ENCODE peak calls at places on chromosomes 7 and 10, in four cellular contexts. U is right lobe of liver, Y is fibroblast of villous mesenchyme, N is GM06990. Z is an unnamed sample.

GRCh38 chr7:104444019-104444418 is 115.6 kb downstream of the LHFPL3 start:
- DNase-seq in U (no peak), Y (no peak), N (no peak), Z (no peak)

GRCh38 chr10:60414877-60415585 is 25.4 kb upstream of the ANK3 start:
- DNase-seq in U (no peak), Y (peak), N (no peak), Z (peak)

GRCh38 chr7:132187869-132188789 is 388.1 kb downstream of the PLXNA4 start:
- DNase-seq in U (no peak), Y (no peak), N (no peak), Z (no peak)

GRCh38 chr7:45028138-45028919 is 28.3 kb downstream of the CCM2 start:
- DNase-seq in U (peak), Y (no peak), N (no peak), Z (no peak)

GRCh38 chr10:93071674-93072224 is 1.9 kb upstream of the CYP26A1 start:
- DNase-seq in U (peak), Y (no peak), N (no peak), Z (no peak)

GRCh38 chr7:30252885-30253795 is 31.3 kb upstream of the ZNRF2 start:
- DNase-seq in U (peak), Y (no peak), N (no peak), Z (peak)

GRCh38 chr10:59127991-59128390 is 48.5 kb upstream of the PHYHIPL start:
- DNase-seq in U (no peak), Y (no peak), N (no peak), Z (no peak)

GRCh38 chr7:155456772-155457543 is 971 bp upstream of the EN2 start:
- DNase-seq in U (peak), Y (peak), N (no peak), Z (peak)

GRCh38 chr10:33566426-33566825 is 232.0 kb upstream of the NRP1 start:
- DNase-seq in U (no peak), Y (no peak), N (no peak), Z (no peak)

GRCh38 chr10:69786791-69787190 is 14.9 kb upstream of the COL13A1 start:
- DNase-seq in U (no peak), Y (peak), N (no peak), Z (peak)

GRCh38 chr10:78859266-78859665 is 209.5 kb upstream of the ZMIZ1 start:
- DNase-seq in U (no peak), Y (no peak), N (no peak), Z (no peak)

GRCh38 chr7:105677803-105678583 is 96.7 kb upstream of the EFCAB10 start:
- DNase-seq in U (no peak), Y (no peak), N (peak), Z (peak)

GRCh38 chr7:43248961-43249807 is 136.7 kb downstream of the HECW1 start:
- DNase-seq in U (no peak), Y (peak), N (no peak), Z (peak)

GRCh38 chr7:27181176-27181520 is 3.9 kb downstream of the HOXA11 start:
- DNase-seq in U (no peak), Y (peak), N (no peak), Z (no peak)

GRCh38 chr7:25564980-25565379 is 336.7 kb upstream of the NPVF start:
- DNase-seq in U (no peak), Y (no peak), N (no peak), Z (no peak)

GRCh38 chr10:112353046-112353445 is 20.9 kb upstream of the ACSL5 start:
- DNase-seq in U (no peak), Y (no peak), N (no peak), Z (no peak)

GRCh38 chr7:132321387-132321786 is 254.9 kb downstream of the PLXNA4 start:
- DNase-seq in U (no peak), Y (no peak), N (no peak), Z (peak)

GRCh38 chr7:112103246-112103645 is 103.0 kb downstream of the DOCK4 start:
- DNase-seq in U (no peak), Y (peak), N (no peak), Z (no peak)

GRCh38 chr10:42939237-42939636 is 137.6 kb upstream of the RET start:
- DNase-seq in U (no peak), Y (no peak), N (no peak), Z (no peak)

GRCh38 chr7:86848226-86848625 is 204.5 kb downstream of the GRM3 start:
- DNase-seq in U (no peak), Y (no peak), N (no peak), Z (no peak)

GRCh38 chr10:112815238-112816032 is 134.6 kb upstream of the TCF7L2 start:
- DNase-seq in U (no peak), Y (peak), N (no peak), Z (peak)

GRCh38 chr7:70414368-70414767 is 717.6 kb upstream of the GALNT17 start:
- DNase-seq in U (no peak), Y (no peak), N (no peak), Z (no peak)

GRCh38 chr7:29563590-29564454 is at the start of gene PRR15:
- DNase-seq in U (peak), Y (peak), N (no peak), Z (no peak)

GRCh38 chr7:84790873-84791272 is 396.0 kb downstream of the SEMA3D start:
- DNase-seq in U (no peak), Y (peak), N (no peak), Z (peak)

GRCh38 chr7:65233409-65234034 is 140.1 kb upstream of the ZNF92 start:
- DNase-seq in U (no peak), Y (no peak), N (no peak), Z (no peak)

GRCh38 chr10:102534333-102534732 is 30.6 kb downstream of the SUFU start:
- DNase-seq in U (no peak), Y (no peak), N (no peak), Z (no peak)

DNA sequence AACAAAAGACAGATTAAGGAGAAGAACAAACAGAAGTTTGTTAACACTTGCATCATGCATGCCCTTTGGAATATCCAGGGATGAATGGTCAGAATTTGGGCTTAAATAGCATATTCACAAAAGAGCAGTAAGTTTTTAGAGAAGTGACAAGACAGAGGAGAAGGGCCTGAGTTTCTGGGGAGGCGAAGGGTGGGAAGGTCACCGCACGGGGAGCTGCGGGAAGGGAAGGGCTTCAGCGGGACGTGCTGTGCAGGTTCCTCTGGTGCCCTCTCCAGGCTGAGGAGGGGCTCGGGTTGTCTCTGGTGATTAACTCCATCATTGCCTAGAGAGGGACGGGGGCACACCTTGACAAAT is 10.4 kb upstream of the ZNF22 start:
- DNase-seq in U (no peak), Y (no peak), N (no peak), Z (no peak)
- TF ChIP-seq CTCF in U (peak), Y (peak), N (no peak), Z (no peak)

GRCh38 chr10:117796394-117796793 is 250.3 kb downstream of the RAB11FIP2 start:
- DNase-seq in U (no peak), Y (no peak), N (no peak), Z (no peak)

GRCh38 chr10:117797286-117797685 is 249.5 kb downstream of the RAB11FIP2 start:
- DNase-seq in U (no peak), Y (no peak), N (no peak), Z (no peak)

GRCh38 chr10:117805191-117805590 is 241.6 kb downstream of the RAB11FIP2 start:
- DNase-seq in U (no peak), Y (no peak), N (no peak), Z (no peak)

GRCh38 chr10:117804470-117805011 is 242.2 kb downstream of the RAB11FIP2 start:
- DNase-seq in U (no peak), Y (no peak), N (no peak), Z (no peak)

DNA sequence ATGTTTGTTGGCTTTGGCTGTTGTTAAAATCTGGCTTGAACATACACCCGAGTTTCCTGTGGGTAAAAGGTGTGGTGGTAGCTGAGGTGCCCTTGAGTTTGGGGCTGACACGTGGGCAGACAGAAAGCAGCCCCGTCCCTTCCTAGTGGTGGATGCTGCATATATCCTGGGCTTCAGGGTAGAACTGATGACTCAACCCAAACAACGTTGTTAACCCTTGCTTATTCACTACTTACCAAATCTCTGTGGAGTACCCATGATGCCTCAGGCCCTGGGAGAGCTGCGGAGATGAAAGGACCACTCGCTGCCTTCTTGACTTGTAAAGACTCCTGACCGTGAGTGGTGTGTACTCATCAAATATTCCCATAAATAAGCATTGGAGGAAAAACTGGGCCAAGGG is 245.1 kb downstream of the RAB11FIP2 start:
- DNase-seq in U (no peak), Y (no peak), N (no peak), Z (no peak)
- H3K4me3 ChIP-seq in U (no peak), Y (no peak), N (no peak), Z (no peak)

DNA sequence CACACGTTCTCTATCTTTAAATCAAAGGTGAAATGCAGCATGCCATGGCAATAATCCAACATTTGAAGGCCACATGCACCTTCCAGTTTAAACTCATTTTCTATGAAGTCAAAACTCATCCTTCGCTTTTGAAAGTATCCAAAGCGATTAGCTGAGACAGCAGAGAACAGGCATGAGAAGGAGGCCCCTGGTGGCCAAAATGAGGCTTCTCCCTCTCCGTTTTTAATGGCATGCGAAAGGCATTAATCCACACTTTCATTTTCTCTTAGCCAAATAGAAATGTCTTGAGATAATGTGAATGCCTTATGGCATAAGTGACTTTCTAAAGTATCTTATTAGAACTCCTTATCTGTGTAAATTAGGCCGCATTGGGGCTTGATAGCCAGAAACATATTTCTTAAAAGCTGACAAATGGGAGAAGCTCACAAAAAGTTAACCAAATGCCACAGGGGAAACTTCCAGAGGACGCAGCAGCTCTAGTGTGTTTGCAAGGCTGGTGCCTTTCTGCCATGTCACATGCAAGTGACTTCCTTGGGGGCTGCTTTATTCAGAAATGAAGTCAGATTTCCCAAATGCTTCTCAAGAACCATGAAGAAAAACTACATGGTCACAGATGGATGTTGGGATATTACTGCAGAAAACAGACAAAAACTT is 1189.6 kb downstream of the SORCS1 start:
- DNase-seq in U (peak), Y (peak), N (no peak), Z (peak)
- TF ChIP-seq CTCF in U (peak), Y (peak), N (peak), Z (peak)

DNA sequence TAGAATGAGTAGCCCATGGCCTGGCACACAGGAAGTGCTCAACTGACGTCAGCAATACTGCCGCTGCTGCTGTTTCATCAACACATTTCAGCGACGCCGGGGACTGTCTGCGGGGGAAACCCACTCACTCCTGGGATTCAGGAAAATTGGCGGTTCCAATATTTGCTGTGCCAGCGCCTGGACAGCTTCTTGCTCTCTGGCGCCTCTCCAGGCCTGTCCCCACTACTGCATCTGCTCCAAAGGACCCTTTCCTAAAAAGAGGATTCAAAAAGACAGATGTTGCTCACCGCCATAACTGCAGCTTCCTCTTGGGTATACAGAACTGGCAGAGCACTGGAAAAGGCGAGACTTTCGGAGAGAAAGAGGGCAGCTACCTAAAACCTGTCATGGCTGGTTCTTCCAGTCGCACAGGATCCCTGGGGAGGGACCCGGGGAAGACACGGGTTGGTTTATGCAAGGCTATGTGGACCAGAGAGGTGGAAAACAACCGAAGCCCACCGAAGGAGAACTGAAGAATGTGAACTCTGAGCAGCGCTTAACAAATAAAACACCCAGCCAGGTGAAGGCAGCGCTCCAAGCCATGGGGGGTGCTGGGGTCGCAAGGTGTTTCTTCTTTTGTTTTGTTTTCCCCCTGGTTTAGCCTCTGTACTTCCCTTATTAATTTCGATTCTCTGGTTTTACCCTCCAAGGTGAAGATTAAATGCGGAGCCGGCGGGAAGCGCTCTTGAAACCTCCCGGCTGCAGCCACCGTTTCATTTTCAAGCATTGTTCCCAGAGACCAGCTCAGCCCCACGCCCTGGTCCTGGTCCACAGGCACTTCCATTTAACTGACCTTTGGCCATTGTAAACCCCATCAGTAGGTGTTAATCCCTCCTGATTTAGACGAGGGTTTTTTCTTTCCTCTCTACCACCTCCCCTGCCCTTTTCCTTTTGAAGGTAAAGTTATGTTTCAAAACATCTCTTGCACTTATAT is 39.5 kb upstream of the ENO4 start:
- DNase-seq in U (no peak), Y (no peak), N (no peak), Z (no peak)
- H3K4me3 ChIP-seq in U (no peak), Y (no peak), N (no peak), Z (no peak)

Z was measured in AG10803.